ENCODE peak calls at places on chromosomes 2 and 18, in four cellular contexts. T is AG09309, G is cardiac muscle cell, Z is epithelial cell of esophagus. H is an unnamed sample.

GRCh38 chr2:7116516-7116915 is 199.3 kb downstream of the RNF144A start:
- DNase-seq in T (no peak), G (no peak), Z (no peak), H (no peak)

GRCh38 chr2:236240228-236240990 is 23.8 kb downstream of the ASB18 start:
- DNase-seq in T (peak), G (no peak), Z (no peak), H (no peak)

GRCh38 chr2:70748002-70748779 is 19.8 kb downstream of the ADD2 start:
- DNase-seq in T (no peak), G (no peak), Z (no peak), H (no peak)

GRCh38 chr2:196431076-196431475 is 208.4 kb upstream of the CCDC150 start:
- DNase-seq in T (no peak), G (peak), Z (no peak), H (no peak)

GRCh38 chr2:108853421-108853820 is 66.8 kb downstream of the CCDC138 start:
- DNase-seq in T (peak), G (peak), Z (no peak), H (no peak)

GRCh38 chr18:46518438-46518837 is 138.6 kb downstream of the LOXHD1 start:
- DNase-seq in T (no peak), G (no peak), Z (peak), H (no peak)

GRCh38 chr2:25252291-25253152 is 84.1 kb upstream of the POMC start:
- DNase-seq in T (no peak), G (peak), Z (peak), H (peak)

GRCh38 chr2:5183031-5183430 is 509.2 kb upstream of the SOX11 start:
- DNase-seq in T (no peak), G (no peak), Z (no peak), H (no peak)

GRCh38 chr2:136141510-136142154 is 23.7 kb upstream of the CXCR4 start:
- DNase-seq in T (no peak), G (no peak), Z (peak), H (no peak)

GRCh38 chr2:152555048-152555447 is 162.2 kb downstream of the PRPF40A start:
- DNase-seq in T (no peak), G (peak), Z (no peak), H (no peak)
- TF ChIP-seq CTCF in T (peak), G (peak), Z (no peak), H (no peak)

GRCh38 chr2:100281521-100282438 is 40.5 kb downstream of the LONRF2 start:
- DNase-seq in T (no peak), G (peak), Z (no peak), H (no peak)
- TF ChIP-seq CTCF in T (no peak), G (no peak), Z (no peak), H (no peak)

GRCh38 chr2:227347117-227347516 is 22.1 kb downstream of the MFF start:
- DNase-seq in T (no peak), G (no peak), Z (peak), H (no peak)
- TF ChIP-seq CTCF in T (no peak), G (no peak), Z (peak), H (no peak)

GRCh38 chr2:238528953-238529781 is 102.4 kb downstream of the ASB1 start:
- DNase-seq in T (peak), G (peak), Z (peak), H (no peak)
- TF ChIP-seq CTCF in T (peak), G (no peak), Z (peak), H (no peak)

DNA sequence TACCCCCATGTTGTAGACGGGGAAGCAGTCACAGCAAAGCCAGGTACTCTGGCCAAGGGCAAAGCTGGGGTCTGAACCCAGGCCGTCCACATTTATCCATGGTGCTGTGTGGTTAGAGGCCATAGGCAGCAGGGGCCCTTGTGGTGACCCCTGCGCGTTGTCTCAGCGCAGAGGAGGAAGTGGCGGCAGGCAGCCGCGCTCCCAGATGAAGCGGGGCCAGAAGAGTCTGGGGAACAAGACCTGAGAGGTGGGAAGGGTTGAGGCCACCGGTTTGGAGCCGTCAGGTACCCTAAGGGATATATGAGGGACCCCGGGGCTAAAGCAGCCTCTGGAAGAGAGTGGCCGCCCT is 770 bp downstream of the ZNF396 start:
- DNase-seq in T (no peak), G (peak), Z (no peak), H (peak)
- TF ChIP-seq CTCF in T (no peak), G (no peak), Z (no peak), H (no peak)

GRCh38 chr18:49857708-49858107 is 44.4 kb upstream of the ACAA2 start:
- DNase-seq in T (no peak), G (no peak), Z (no peak), H (no peak)

GRCh38 chr18:49859725-49860124 is 46.4 kb upstream of the ACAA2 start:
- DNase-seq in T (no peak), G (no peak), Z (no peak), H (no peak)

GRCh38 chr18:49859006-49859359 is 45.6 kb upstream of the ACAA2 start:
- DNase-seq in T (no peak), G (no peak), Z (no peak), H (no peak)

GRCh38 chr18:49856531-49856930 is 43.2 kb upstream of the ACAA2 start:
- DNase-seq in T (no peak), G (no peak), Z (no peak), H (no peak)

GRCh38 chr18:49858309-49859005 is 45.1 kb upstream of the ACAA2 start:
- DNase-seq in T (peak), G (peak), Z (peak), H (peak)
- TF ChIP-seq CTCF in T (peak), G (peak), Z (peak), H (peak)

GRCh38 chr2:101387151-101387807 is at the start of gene CREG2:
- DNase-seq in T (no peak), G (peak), Z (peak), H (peak)
- TF ChIP-seq CTCF in T (peak), G (peak), Z (peak), H (peak)

GRCh38 chr2:223613017-223613950 is 11.1 kb upstream of the SCG2 start:
- DNase-seq in T (peak), G (peak), Z (peak), H (peak)
- TF ChIP-seq CTCF in T (no peak), G (peak), Z (no peak), H (no peak)

GRCh38 chr18:54223568-54224241 is 764 bp downstream of the MBD2 start:
- DNase-seq in T (peak), G (peak), Z (peak), H (peak)

GRCh38 chr18:54220406-54220805 is 4.1 kb downstream of the MBD2 start:
- DNase-seq in T (no peak), G (no peak), Z (no peak), H (no peak)

GRCh38 chr18:54222922-54223567 is 1.4 kb downstream of the MBD2 start:
- DNase-seq in T (no peak), G (no peak), Z (peak), H (no peak)

GRCh38 chr18:54228364-54228763 is 3.9 kb upstream of the MBD2 start:
- DNase-seq in T (no peak), G (no peak), Z (no peak), H (no peak)

DNA sequence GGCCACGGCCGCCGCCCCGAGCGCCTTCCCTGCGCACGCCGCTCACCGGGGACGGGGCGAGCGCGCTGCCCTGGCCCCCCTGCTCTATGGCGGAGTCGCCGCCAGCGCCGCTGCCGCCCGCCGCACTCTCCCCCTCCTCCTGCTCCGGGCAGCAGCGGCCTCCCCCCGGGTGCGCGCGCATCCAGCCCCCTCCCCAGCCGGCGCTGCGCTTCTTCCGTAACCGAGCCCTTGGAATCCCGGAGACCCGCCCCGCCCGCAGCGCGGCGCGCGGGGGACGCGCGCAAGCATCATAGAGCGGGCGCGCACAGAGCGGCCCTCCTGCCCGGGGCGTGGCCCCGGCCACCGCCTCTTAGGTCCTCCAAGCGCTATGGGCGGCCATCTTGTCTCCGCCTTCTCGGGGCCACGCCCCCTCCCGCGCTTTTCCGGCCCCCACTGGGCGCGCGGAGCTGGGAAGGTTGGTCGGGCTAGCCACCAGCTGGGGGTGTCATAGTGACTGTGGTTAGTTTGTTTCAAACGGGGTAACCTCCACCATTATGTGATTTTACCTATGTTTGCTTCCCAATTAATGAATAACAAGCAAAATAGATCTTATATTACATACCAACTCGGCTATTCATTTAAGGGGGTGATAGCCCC is at the start of gene MBD2:
- DNase-seq in T (peak), G (peak), Z (peak), H (peak)
- TF ChIP-seq CTCF in T (peak), G (peak), Z (no peak), H (no peak)

H was measured in endothelial cell.